ENCODE peak calls at places on chromosomes 1 and 21, in seven cellular contexts. One of them, this sample, is unnamed.

GRCh38 chr1:14915356-14916054 is 238.0 kb upstream of the TMEM51 start:
- DNase-seq in GM03348: peak
- DNase-seq in germinal center: peak
- DNase-seq in type B pancreatic cell: no peak
- DNase-seq in astrocyte of the spinal cord: peak
- DNase-seq in stimulated activated naive CD8-positive, alpha-beta T cell treated with anti-CD3 and anti-CD28 coated beads, Interleukin-15, amount 100 ng/mL, for 72 hours: peak
- DNase-seq in NCI-H510A treated with DMSO at 0.1 percent for 48 hours: peak
- DNase-seq in this sample: no peak

GRCh38 chr1:203158967-203159665 is 16.5 kb downstream of the MYBPH start:
- DNase-seq in GM03348: no peak
- DNase-seq in germinal center: no peak
- DNase-seq in type B pancreatic cell: no peak
- DNase-seq in astrocyte of the spinal cord: no peak
- DNase-seq in stimulated activated naive CD8-positive, alpha-beta T cell treated with anti-CD3 and anti-CD28 coated beads, Interleukin-15, amount 100 ng/mL, for 72 hours: no peak
- DNase-seq in NCI-H510A treated with DMSO at 0.1 percent for 48 hours: no peak
- DNase-seq in this sample: no peak

GRCh38 chr1:34013958-34014737 is 150.3 kb downstream of the HMGB4 start:
- DNase-seq in GM03348: no peak
- DNase-seq in germinal center: peak
- DNase-seq in type B pancreatic cell: peak
- DNase-seq in astrocyte of the spinal cord: no peak
- DNase-seq in stimulated activated naive CD8-positive, alpha-beta T cell treated with anti-CD3 and anti-CD28 coated beads, Interleukin-15, amount 100 ng/mL, for 72 hours: peak
- DNase-seq in NCI-H510A treated with DMSO at 0.1 percent for 48 hours: peak
- DNase-seq in this sample: no peak

GRCh38 chr1:92944901-92945747 is 16.1 kb downstream of the DIPK1A start:
- DNase-seq in GM03348: no peak
- DNase-seq in germinal center: peak
- DNase-seq in type B pancreatic cell: no peak
- DNase-seq in astrocyte of the spinal cord: no peak
- DNase-seq in stimulated activated naive CD8-positive, alpha-beta T cell treated with anti-CD3 and anti-CD28 coated beads, Interleukin-15, amount 100 ng/mL, for 72 hours: no peak
- DNase-seq in NCI-H510A treated with DMSO at 0.1 percent for 48 hours: no peak
- DNase-seq in this sample: no peak

GRCh38 chr1:162033445-162033844 is 9.8 kb upstream of the OLFML2B start:
- DNase-seq in GM03348: no peak
- DNase-seq in germinal center: no peak
- DNase-seq in type B pancreatic cell: no peak
- DNase-seq in astrocyte of the spinal cord: no peak
- DNase-seq in stimulated activated naive CD8-positive, alpha-beta T cell treated with anti-CD3 and anti-CD28 coated beads, Interleukin-15, amount 100 ng/mL, for 72 hours: no peak
- DNase-seq in NCI-H510A treated with DMSO at 0.1 percent for 48 hours: no peak
- DNase-seq in this sample: no peak

GRCh38 chr1:34066921-34067603 is 98.0 kb downstream of the CSMD2 start:
- DNase-seq in GM03348: peak
- DNase-seq in germinal center: no peak
- DNase-seq in type B pancreatic cell: no peak
- DNase-seq in astrocyte of the spinal cord: peak
- DNase-seq in stimulated activated naive CD8-positive, alpha-beta T cell treated with anti-CD3 and anti-CD28 coated beads, Interleukin-15, amount 100 ng/mL, for 72 hours: no peak
- DNase-seq in NCI-H510A treated with DMSO at 0.1 percent for 48 hours: no peak
- DNase-seq in this sample: no peak

GRCh38 chr21:44397431-44398031 is 44.1 kb downstream of the TRPM2 start:
- DNase-seq in GM03348: peak
- DNase-seq in germinal center: no peak
- DNase-seq in type B pancreatic cell: peak
- DNase-seq in astrocyte of the spinal cord: no peak
- DNase-seq in stimulated activated naive CD8-positive, alpha-beta T cell treated with anti-CD3 and anti-CD28 coated beads, Interleukin-15, amount 100 ng/mL, for 72 hours: no peak
- DNase-seq in NCI-H510A treated with DMSO at 0.1 percent for 48 hours: no peak
- DNase-seq in this sample: no peak

GRCh38 chr1:22121421-22121911 is 21.4 kb downstream of the WNT4 start:
- DNase-seq in GM03348: no peak
- DNase-seq in germinal center: no peak
- DNase-seq in type B pancreatic cell: no peak
- DNase-seq in astrocyte of the spinal cord: peak
- DNase-seq in stimulated activated naive CD8-positive, alpha-beta T cell treated with anti-CD3 and anti-CD28 coated beads, Interleukin-15, amount 100 ng/mL, for 72 hours: no peak
- DNase-seq in NCI-H510A treated with DMSO at 0.1 percent for 48 hours: peak
- DNase-seq in this sample: peak

GRCh38 chr1:21663251-21663950 is 5.8 kb downstream of the RAP1GAP start:
- DNase-seq in GM03348: no peak
- DNase-seq in germinal center: no peak
- DNase-seq in type B pancreatic cell: no peak
- DNase-seq in astrocyte of the spinal cord: no peak
- DNase-seq in stimulated activated naive CD8-positive, alpha-beta T cell treated with anti-CD3 and anti-CD28 coated beads, Interleukin-15, amount 100 ng/mL, for 72 hours: no peak
- DNase-seq in NCI-H510A treated with DMSO at 0.1 percent for 48 hours: no peak
- DNase-seq in this sample: no peak

GRCh38 chr1:90443340-90443739 is 273.8 kb downstream of the BARHL2 start:
- DNase-seq in GM03348: no peak
- DNase-seq in germinal center: no peak
- DNase-seq in type B pancreatic cell: no peak
- DNase-seq in astrocyte of the spinal cord: no peak
- DNase-seq in stimulated activated naive CD8-positive, alpha-beta T cell treated with anti-CD3 and anti-CD28 coated beads, Interleukin-15, amount 100 ng/mL, for 72 hours: no peak
- DNase-seq in NCI-H510A treated with DMSO at 0.1 percent for 48 hours: no peak
- DNase-seq in this sample: no peak

GRCh38 chr1:42734201-42735035 is 5.6 kb downstream of the CLDN19 start:
- DNase-seq in GM03348: no peak
- DNase-seq in germinal center: no peak
- DNase-seq in type B pancreatic cell: no peak
- DNase-seq in astrocyte of the spinal cord: no peak
- DNase-seq in stimulated activated naive CD8-positive, alpha-beta T cell treated with anti-CD3 and anti-CD28 coated beads, Interleukin-15, amount 100 ng/mL, for 72 hours: no peak
- DNase-seq in NCI-H510A treated with DMSO at 0.1 percent for 48 hours: no peak
- DNase-seq in this sample: no peak

GRCh38 chr1:180777072-180777689 is 135.5 kb upstream of the KIAA1614 start:
- DNase-seq in GM03348: no peak
- DNase-seq in germinal center: no peak
- DNase-seq in type B pancreatic cell: no peak
- DNase-seq in astrocyte of the spinal cord: no peak
- DNase-seq in stimulated activated naive CD8-positive, alpha-beta T cell treated with anti-CD3 and anti-CD28 coated beads, Interleukin-15, amount 100 ng/mL, for 72 hours: no peak
- DNase-seq in NCI-H510A treated with DMSO at 0.1 percent for 48 hours: no peak
- DNase-seq in this sample: no peak

GRCh38 chr1:19945914-19946313 is 22.5 kb upstream of the PLA2G2E start:
- DNase-seq in GM03348: no peak
- DNase-seq in germinal center: no peak
- DNase-seq in type B pancreatic cell: no peak
- DNase-seq in astrocyte of the spinal cord: no peak
- DNase-seq in stimulated activated naive CD8-positive, alpha-beta T cell treated with anti-CD3 and anti-CD28 coated beads, Interleukin-15, amount 100 ng/mL, for 72 hours: no peak
- DNase-seq in NCI-H510A treated with DMSO at 0.1 percent for 48 hours: no peak
- DNase-seq in this sample: no peak

GRCh38 chr1:210796421-210796820 is 337.5 kb downstream of the KCNH1 start:
- DNase-seq in GM03348: no peak
- DNase-seq in germinal center: no peak
- DNase-seq in type B pancreatic cell: no peak
- DNase-seq in astrocyte of the spinal cord: no peak
- DNase-seq in stimulated activated naive CD8-positive, alpha-beta T cell treated with anti-CD3 and anti-CD28 coated beads, Interleukin-15, amount 100 ng/mL, for 72 hours: no peak
- DNase-seq in NCI-H510A treated with DMSO at 0.1 percent for 48 hours: no peak
- DNase-seq in this sample: no peak